ENCODE peak calls at places on chromosomes 3 and 15, in seven cellular contexts. J, M, K, Q, O, G and S are unnamed samples.

GRCh38 chr15:38868326-38869114 is 303.9 kb upstream of the RASGRP1 start:
- DNase-seq in M (no peak), G (no peak), O (no peak), Q (no peak), K (peak), J (no peak), S (peak)

GRCh38 chr3:18868911-18869689 is 279.2 kb upstream of the KCNH8 start:
- DNase-seq in O (no peak), Q (no peak), J (peak), M (no peak), K (no peak), G (no peak), S (no peak)

GRCh38 chr3:105806361-105806760 is 62.5 kb downstream of the CBLB start:
- DNase-seq in M (no peak), O (no peak), G (no peak), Q (no peak), K (peak), J (no peak), S (no peak)

GRCh38 chr3:19811689-19812088 is 122.3 kb downstream of the EFHB start:
- DNase-seq in J (no peak), O (no peak), M (no peak), Q (no peak), K (no peak), G (no peak), S (no peak)

GRCh38 chr3:107258285-107258684 is 119.0 kb upstream of the CCDC54 start:
- DNase-seq in Q (no peak), J (no peak), G (no peak), K (no peak), O (no peak), M (no peak), S (no peak)

GRCh38 chr3:148723591-148723990 is 25.9 kb downstream of the AGTR1 start:
- DNase-seq in K (peak), G (no peak), J (no peak), Q (no peak), O (no peak), M (no peak), S (no peak)

GRCh38 chr3:46372492-46373359 is 2.0 kb downstream of the CCR5 start:
- DNase-seq in Q (no peak), J (no peak), O (peak), G (peak), K (peak), M (no peak), S (no peak)

GRCh38 chr3:126343675-126344074 is 13.5 kb downstream of the KLF15 start:
- DNase-seq in J (no peak), G (no peak), Q (no peak), O (no peak), M (no peak), K (no peak), S (peak)

GRCh38 chr3:148534089-148534988 is 163.4 kb upstream of the AGTR1 start:
- DNase-seq in O (no peak), J (no peak), M (no peak), Q (no peak), G (no peak), K (no peak), S (no peak)

GRCh38 chr15:60972301-60972700 is 256.8 kb downstream of the RORA start:
- DNase-seq in K (peak), Q (no peak), O (no peak), G (no peak), J (no peak), M (no peak), S (no peak)

GRCh38 chr3:78988324-78988723 is 779.5 kb downstream of the ROBO1 start:
- DNase-seq in Q (peak), J (no peak), K (peak), G (no peak), O (no peak), M (no peak), S (no peak)

GRCh38 chr3:143330316-143330868 is 210.8 kb downstream of the CHST2 start:
- DNase-seq in O (no peak), Q (no peak), M (no peak), K (no peak), J (no peak), G (no peak), S (no peak)

GRCh38 chr3:119681279-119681678 is 4.1 kb upstream of the COX17 start:
- DNase-seq in O (peak), G (no peak), Q (no peak), K (peak), J (no peak), M (no peak), S (no peak)

GRCh38 chr3:170033489-170033888 is 4.3 kb upstream of the GPR160 start:
- DNase-seq in O (no peak), M (no peak), J (no peak), K (no peak), Q (no peak), G (no peak), S (no peak)

GRCh38 chr15:38683382-38684242 is 119.0 kb upstream of the RASGRP1 start:
- DNase-seq in O (no peak), G (peak), M (no peak), K (peak), J (peak), Q (peak), S (peak)

GRCh38 chr15:58584789-58585461 is 153.1 kb downstream of the LIPC start:
- DNase-seq in Q (no peak), K (no peak), G (no peak), J (no peak), M (no peak), O (no peak), S (no peak)

GRCh38 chr3:48655063-48655462 is 7.6 kb downstream of the CELSR3 start:
- DNase-seq in G (no peak), K (no peak), O (no peak), M (no peak), J (no peak), Q (no peak), S (no peak)